ENCODE peak calls at places on chromosomes 7 and 10, in six cellular contexts. One of them, this sample, is unnamed. For H3K36me3, the result is how much of the 10 kb centered on the place peaks cover.

GRCh38 chr10:84194424-84195043 is at the start of gene CDHR1:
- DNase-seq in PC-3: no peak
- DNase-seq in pancreas: no peak
- DNase-seq in breast epithelium: no peak
- DNase-seq in endodermal cell: peak
- DNase-seq in testis: peak
- DNase-seq in this sample: peak

GRCh38 chr7:132353902-132354301 is 222.4 kb downstream of the PLXNA4 start:
- DNase-seq in PC-3: no peak
- DNase-seq in pancreas: no peak
- DNase-seq in breast epithelium: no peak
- DNase-seq in endodermal cell: no peak
- DNase-seq in testis: no peak
- DNase-seq in this sample: no peak

GRCh38 chr7:140972344-140972743 is 42.4 kb downstream of the MRPS33 start:
- DNase-seq in PC-3: no peak
- DNase-seq in pancreas: no peak
- DNase-seq in breast epithelium: no peak
- DNase-seq in endodermal cell: no peak
- DNase-seq in testis: no peak
- DNase-seq in this sample: no peak

GRCh38 chr10:36141786-36142560 is 499.9 kb upstream of the FZD8 start:
- DNase-seq in PC-3: no peak
- DNase-seq in pancreas: no peak
- DNase-seq in breast epithelium: no peak
- DNase-seq in endodermal cell: no peak
- DNase-seq in testis: no peak
- DNase-seq in this sample: no peak

GRCh38 chr10:24730811-24731210 is 7.1 kb upstream of the ARHGAP21 start:
- DNase-seq in PC-3: no peak
- DNase-seq in pancreas: no peak
- DNase-seq in breast epithelium: no peak
- DNase-seq in endodermal cell: no peak
- DNase-seq in testis: no peak
- DNase-seq in this sample: no peak

GRCh38 chr7:48098846-48099245 is 9.8 kb downstream of the UPP1 start:
- DNase-seq in PC-3: no peak
- DNase-seq in pancreas: no peak
- DNase-seq in breast epithelium: no peak
- DNase-seq in endodermal cell: peak
- DNase-seq in testis: no peak
- DNase-seq in this sample: no peak

GRCh38 chr7:91243591-91244368 is 20.5 kb upstream of the FZD1 start:
- DNase-seq in PC-3: no peak
- DNase-seq in pancreas: no peak
- DNase-seq in breast epithelium: no peak
- DNase-seq in endodermal cell: no peak
- DNase-seq in testis: no peak
- DNase-seq in this sample: no peak

GRCh38 chr10:47404446-47404845 is 20.4 kb upstream of the ZNF488 start:
- DNase-seq in PC-3: no peak
- DNase-seq in pancreas: no peak
- DNase-seq in breast epithelium: no peak
- DNase-seq in endodermal cell: peak
- DNase-seq in testis: no peak
- DNase-seq in this sample: peak

GRCh38 chr7:34575006-34575405 is 83.0 kb upstream of the NPSR1 start:
- DNase-seq in PC-3: no peak
- DNase-seq in pancreas: no peak
- DNase-seq in breast epithelium: no peak
- DNase-seq in endodermal cell: no peak
- DNase-seq in testis: no peak
- DNase-seq in this sample: no peak

GRCh38 chr7:1024876-1025746 is 19.2 kb upstream of the GPR146 start:
- DNase-seq in PC-3: no peak
- DNase-seq in pancreas: no peak
- DNase-seq in breast epithelium: no peak
- DNase-seq in endodermal cell: no peak
- DNase-seq in testis: no peak
- DNase-seq in this sample: no peak

GRCh38 chr10:2885276-2885955 is 181.9 kb upstream of the PFKP start:
- DNase-seq in PC-3: no peak
- DNase-seq in pancreas: no peak
- DNase-seq in breast epithelium: no peak
- DNase-seq in endodermal cell: peak
- DNase-seq in testis: no peak
- DNase-seq in this sample: no peak

GRCh38 chr10:117933036-117933435 is 113.7 kb downstream of the RAB11FIP2 start:
- DNase-seq in PC-3: peak
- DNase-seq in pancreas: no peak
- DNase-seq in breast epithelium: no peak
- DNase-seq in endodermal cell: no peak
- DNase-seq in testis: no peak
- DNase-seq in this sample: no peak

DNA sequence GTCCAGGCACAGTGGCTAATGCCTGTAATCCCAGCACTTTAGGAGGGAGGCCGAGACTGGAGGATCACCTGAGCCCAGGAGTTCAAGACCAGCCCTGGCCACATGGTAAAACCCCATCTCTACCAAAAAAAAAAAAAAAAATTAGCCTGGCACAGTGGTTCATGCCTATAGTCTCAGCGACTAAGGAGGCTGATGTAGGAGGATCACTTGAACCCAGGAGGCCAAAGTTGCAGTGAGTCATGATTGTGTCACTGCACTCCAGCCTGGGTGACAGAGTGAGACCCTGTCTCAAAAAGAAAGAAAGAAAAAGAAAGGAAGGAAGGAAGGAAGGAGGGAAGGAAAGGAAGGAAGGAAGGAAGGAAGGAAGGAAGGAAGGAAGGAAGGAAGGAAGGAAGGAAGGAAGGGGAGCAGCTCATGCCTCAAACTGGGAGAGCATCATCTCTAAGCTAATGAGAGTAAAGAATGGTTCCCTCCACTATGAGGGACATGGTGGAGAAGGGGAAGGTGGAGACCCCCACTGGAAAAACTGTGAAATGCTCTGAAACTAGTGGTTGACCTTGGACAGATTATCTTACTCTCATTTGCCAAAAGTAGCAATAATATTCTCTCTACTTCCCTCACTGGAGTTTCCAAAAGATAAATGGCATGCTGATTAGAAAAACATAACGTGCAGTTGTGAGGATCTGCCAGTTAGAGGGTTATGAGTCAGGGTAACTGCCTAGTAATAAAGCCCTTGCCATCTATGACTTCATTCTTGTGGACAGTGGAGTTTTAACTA is 16.8 kb downstream of the GIMAP5 start:
- DNase-seq in PC-3: peak
- DNase-seq in pancreas: no peak
- DNase-seq in breast epithelium: no peak
- DNase-seq in endodermal cell: peak
- DNase-seq in testis: no peak
- DNase-seq in this sample: no peak
- TF ChIP-seq CTCF in PC-3: peak
- TF ChIP-seq CTCF in pancreas: no peak
- TF ChIP-seq CTCF in breast epithelium: no peak
- TF ChIP-seq CTCF in endodermal cell: peak
- TF ChIP-seq CTCF in testis: no peak
- TF ChIP-seq CTCF in this sample: peak

GRCh38 chr10:67663449-67664087 is 32.4 kb downstream of the CTNNA3 start:
- DNase-seq in PC-3: no peak
- DNase-seq in pancreas: no peak
- DNase-seq in breast epithelium: no peak
- DNase-seq in endodermal cell: peak
- DNase-seq in testis: peak
- DNase-seq in this sample: no peak
- H3K36me3 ChIP-seq in PC-3: under half
- H3K36me3 ChIP-seq in pancreas: under half
- H3K36me3 ChIP-seq in breast epithelium: under half
- H3K36me3 ChIP-seq in endodermal cell: under half
- H3K36me3 ChIP-seq in testis: under half
- H3K36me3 ChIP-seq in this sample: under half

GRCh38 chr10:11482306-11482705 is 129.1 kb downstream of the USP6NL start:
- DNase-seq in PC-3: no peak
- DNase-seq in pancreas: no peak
- DNase-seq in breast epithelium: no peak
- DNase-seq in endodermal cell: no peak
- DNase-seq in testis: no peak
- DNase-seq in this sample: no peak
- TF ChIP-seq CTCF in PC-3: no peak
- TF ChIP-seq CTCF in pancreas: no peak
- TF ChIP-seq CTCF in breast epithelium: no peak
- TF ChIP-seq CTCF in endodermal cell: peak
- TF ChIP-seq CTCF in testis: no peak
- TF ChIP-seq CTCF in this sample: no peak

DNA sequence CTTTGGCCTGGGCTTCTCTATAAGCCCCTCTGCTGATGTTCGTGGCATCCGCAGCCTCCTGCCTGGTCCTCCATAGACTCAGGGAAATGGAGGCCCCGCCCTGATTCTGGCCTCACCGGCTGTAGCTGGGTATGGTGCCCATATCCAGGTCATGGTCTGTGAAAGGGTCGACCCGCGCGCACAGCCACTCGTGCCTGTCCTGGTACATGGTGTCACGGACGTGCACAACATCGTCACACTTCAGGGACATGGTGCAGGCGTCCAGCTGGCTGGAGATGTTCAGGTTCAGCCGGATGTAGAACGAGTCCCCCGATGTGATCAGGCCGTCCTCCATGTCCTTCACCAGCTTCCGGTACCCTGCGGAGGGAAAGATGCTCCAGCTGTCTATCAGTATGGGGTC is 75.1 kb upstream of the GNA12 start:
- DNase-seq in PC-3: no peak
- DNase-seq in pancreas: no peak
- DNase-seq in breast epithelium: no peak
- DNase-seq in endodermal cell: no peak
- DNase-seq in testis: no peak
- DNase-seq in this sample: no peak
- H3K36me3 ChIP-seq in PC-3: under half
- H3K36me3 ChIP-seq in pancreas: under half
- H3K36me3 ChIP-seq in breast epithelium: under half
- H3K36me3 ChIP-seq in endodermal cell: under half
- H3K36me3 ChIP-seq in testis: under half
- H3K36me3 ChIP-seq in this sample: under half